ENCODE peak calls at places on chromosomes 4 and X, in seven cellular contexts. N is brain microvascular endothelial cell, M is Calu3, X is lower leg skin, W is fibroblast of the aortic adventitia, O is A549, P is esophagus squamous epithelium. G is an unnamed sample.

GRCh38 chr4:176123710-176124407 is 58.2 kb downstream of the WDR17 start:
- DNase-seq in O (peak), N (no peak), X (no peak), W (peak), P (no peak), M (peak), G (no peak)

GRCh38 chr4:5478116-5478515 is 230.2 kb downstream of the EVC2 start:
- DNase-seq in P (no peak), N (no peak), W (no peak), M (no peak), X (no peak), O (no peak), G (no peak)

GRCh38 chr4:126404549-126404948 is 1089.8 kb downstream of the FAT4 start:
- DNase-seq in W (peak), O (no peak), N (no peak), X (no peak), P (no peak), M (no peak), G (no peak)

GRCh38 chr4:67680568-67681222 is 20.3 kb downstream of the UBA6 start:
- DNase-seq in O (no peak), M (no peak), P (no peak), X (no peak), W (peak), N (peak), G (no peak)

GRCh38 chrX:26918633-26919032 is 544.5 kb downstream of the PPP4R3C start:
- DNase-seq in O (peak), P (no peak), W (peak), N (peak), X (no peak), M (no peak), G (no peak)

GRCh38 chrX:129665916-129666644 is 11.3 kb upstream of the APLN start:
- DNase-seq in X (no peak), N (peak), W (peak), O (peak), P (no peak), M (peak), G (no peak)

GRCh38 chrX:155048997-155049619 is 21.8 kb downstream of the CMC4 start:
- DNase-seq in X (no peak), M (peak), O (peak), W (peak), N (peak), P (no peak), G (no peak)

GRCh38 chr4:175671491-175671934 is 140.6 kb downstream of the GPM6A start:
- DNase-seq in W (no peak), M (no peak), O (peak), X (no peak), N (no peak), P (no peak), G (no peak)

GRCh38 chr4:122453384-122454000 is 3.0 kb downstream of the IL2 start:
- DNase-seq in X (no peak), P (no peak), M (no peak), N (no peak), W (no peak), O (no peak), G (no peak)

GRCh38 chr4:83125738-83126141 is 11.2 kb upstream of the PLAC8 start:
- DNase-seq in W (no peak), P (no peak), N (no peak), O (no peak), M (no peak), X (no peak), G (no peak)

GRCh38 chr4:3399277-3400194 is 42.2 kb upstream of the HGFAC start:
- DNase-seq in W (no peak), N (peak), O (peak), P (no peak), M (no peak), X (peak), G (no peak)
- TF ChIP-seq CTCF in W (no peak), N (peak), O (no peak), P (no peak), M (no peak), X (no peak), G (no peak)

GRCh38 chr4:109676886-109677285 is 26.4 kb downstream of the CASP6 start:
- DNase-seq in P (no peak), O (no peak), M (no peak), W (no peak), N (no peak), X (no peak), G (no peak)
- TF ChIP-seq CTCF in P (no peak), O (no peak), M (no peak), W (no peak), N (peak), X (no peak), G (no peak)

DNA sequence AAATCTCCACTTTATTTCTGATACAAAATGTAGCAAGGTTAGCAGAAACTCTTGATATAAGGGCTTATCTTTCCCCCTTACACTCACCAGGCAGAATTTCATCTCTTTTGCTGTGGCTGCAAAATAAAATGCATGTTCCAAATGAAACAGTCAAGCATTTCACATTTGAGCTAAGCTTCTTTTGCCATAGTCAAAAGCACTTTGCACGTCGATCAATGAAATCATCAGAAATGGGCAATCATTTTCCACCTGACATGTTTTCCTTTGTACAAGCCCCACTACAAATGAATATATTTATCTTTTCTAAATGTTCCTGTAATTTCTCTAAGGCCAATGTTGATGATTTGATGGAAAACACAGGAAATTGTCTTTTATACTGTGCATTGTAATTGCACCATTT is 178.4 kb downstream of the ANKRD50 start:
- DNase-seq in M (no peak), X (no peak), O (no peak), N (no peak), P (no peak), W (no peak), G (no peak)
- TF ChIP-seq CTCF in M (no peak), X (no peak), O (no peak), N (no peak), P (no peak), W (no peak), G (no peak)

GRCh38 chr4:170399894-170400293 is 310.1 kb upstream of the AADAT start:
- DNase-seq in N (no peak), X (no peak), M (no peak), W (no peak), P (no peak), O (no peak), G (no peak)
- TF ChIP-seq CTCF in N (no peak), X (no peak), M (no peak), W (no peak), P (no peak), O (no peak), G (no peak)

GRCh38 chrX:40546870-40547269 is 33.9 kb upstream of the ATP6AP2 start:
- DNase-seq in P (no peak), X (peak), O (no peak), W (no peak), N (no peak), M (no peak), G (no peak)

GRCh38 chrX:40558590-40558989 is 22.2 kb upstream of the ATP6AP2 start:
- DNase-seq in M (no peak), O (no peak), P (no peak), N (no peak), X (no peak), W (no peak), G (no peak)

GRCh38 chrX:40550069-40550468 is 30.7 kb upstream of the ATP6AP2 start:
- DNase-seq in X (no peak), N (no peak), M (no peak), W (no peak), O (no peak), P (no peak), G (no peak)

GRCh38 chrX:40552768-40553167 is 28.0 kb upstream of the ATP6AP2 start:
- DNase-seq in P (no peak), N (no peak), O (peak), X (no peak), W (no peak), M (peak), G (no peak)
- TF ChIP-seq CTCF in P (no peak), N (peak), O (peak), X (no peak), W (no peak), M (no peak), G (no peak)

DNA sequence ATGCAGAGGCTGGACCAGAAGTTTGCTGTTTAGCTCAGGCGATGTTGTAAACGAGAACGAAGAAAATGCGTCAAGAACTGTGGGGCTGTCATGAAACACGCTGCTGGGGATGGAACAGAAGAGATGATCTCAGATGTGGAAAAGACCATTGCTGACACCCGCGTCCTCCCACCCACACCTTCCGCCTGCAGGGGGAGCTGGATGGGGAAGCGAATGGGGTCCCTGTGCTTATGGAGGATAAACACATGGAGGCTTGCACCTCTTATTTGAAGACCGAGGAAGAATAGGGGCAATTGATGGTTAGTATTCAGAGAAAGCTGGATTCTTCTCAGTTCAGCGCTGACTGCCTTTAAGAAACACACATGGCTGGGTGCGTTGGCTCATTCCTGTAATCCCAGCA is 63.9 kb downstream of the GPR143 start:
- DNase-seq in O (no peak), X (no peak), P (no peak), N (no peak), M (no peak), W (no peak), G (no peak)
- TF ChIP-seq CTCF in O (no peak), X (no peak), P (no peak), N (peak), M (no peak), W (no peak), G (no peak)

GRCh38 chr4:112939901-112940300 is 109.6 kb upstream of the ANK2 start:
- DNase-seq in M (no peak), P (no peak), W (no peak), X (no peak), N (no peak), O (no peak), G (no peak)

GRCh38 chr4:112940364-112940763 is 109.1 kb upstream of the ANK2 start:
- DNase-seq in W (no peak), M (no peak), N (no peak), O (no peak), P (no peak), X (no peak), G (no peak)

GRCh38 chr4:112944006-112944405 is 105.4 kb upstream of the ANK2 start:
- DNase-seq in M (no peak), N (no peak), P (no peak), O (no peak), W (no peak), X (no peak), G (no peak)

GRCh38 chr4:112938461-112939058 is 110.9 kb upstream of the ANK2 start:
- DNase-seq in N (peak), M (no peak), X (no peak), O (peak), P (no peak), W (peak), G (no peak)

DNA sequence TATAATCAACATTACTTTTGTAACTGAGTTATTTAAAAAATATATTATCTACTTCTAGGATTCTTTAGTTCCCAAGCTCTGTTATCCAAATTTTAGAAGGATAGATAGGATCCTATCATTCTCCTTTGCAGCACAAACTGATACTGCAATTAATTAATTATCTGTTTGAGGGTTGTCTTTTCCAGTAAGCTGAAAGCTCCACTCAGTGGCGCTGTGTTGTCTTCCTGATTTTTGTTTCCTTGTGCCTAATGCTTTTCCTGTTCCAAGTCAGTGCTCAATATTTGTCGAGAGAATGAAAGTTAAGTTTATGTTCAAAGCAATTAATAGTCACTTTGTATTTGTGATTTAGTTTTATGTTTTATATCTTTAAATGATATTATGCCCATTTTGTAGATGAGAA is 107.4 kb upstream of the ANK2 start:
- DNase-seq in X (no peak), M (no peak), P (no peak), O (peak), W (no peak), N (no peak), G (no peak)
- TF ChIP-seq CTCF in X (no peak), M (no peak), P (no peak), O (no peak), W (no peak), N (peak), G (no peak)

DNA sequence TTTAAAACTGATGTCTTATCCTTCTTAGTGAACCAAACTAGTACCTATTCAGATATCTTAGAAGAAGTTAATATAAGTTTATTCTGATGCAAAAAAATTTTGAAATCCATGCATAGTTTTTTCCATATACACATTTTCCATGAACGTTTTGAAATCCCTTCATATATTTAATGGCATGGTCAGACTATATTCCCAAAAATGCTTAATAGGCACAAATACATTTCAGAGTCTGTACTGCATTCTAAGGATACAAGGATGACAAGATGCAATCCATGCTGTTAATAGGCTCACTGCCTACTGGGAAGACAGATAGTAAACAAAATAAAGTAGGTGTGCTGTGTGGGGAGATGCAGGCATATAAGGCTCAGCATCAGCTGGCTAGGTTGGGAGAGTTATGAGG is 33.2 kb downstream of the PROM1 start:
- DNase-seq in O (no peak), W (no peak), M (no peak), P (no peak), N (no peak), X (no peak), G (no peak)
- TF ChIP-seq CTCF in O (no peak), W (no peak), M (no peak), P (no peak), N (no peak), X (no peak), G (no peak)

GRCh38 chr4:146478009-146478408 is 43.7 kb downstream of the SLC10A7 start:
- DNase-seq in W (no peak), M (no peak), N (no peak), P (no peak), X (no peak), O (no peak), G (no peak)
- TF ChIP-seq CTCF in W (no peak), M (no peak), N (no peak), P (no peak), X (no peak), O (no peak), G (no peak)

GRCh38 chr4:150722908-150723362 is 141.0 kb downstream of the MAB21L2 start:
- DNase-seq in W (peak), M (peak), O (peak), X (peak), N (peak), P (no peak), G (no peak)
- TF ChIP-seq CTCF in W (no peak), M (no peak), O (no peak), X (no peak), N (peak), P (no peak), G (no peak)